ENCODE peak calls at places on chromosome 1, in ten cellular contexts. G, T, O, Y, R, H, S, Q, J and F are unnamed samples.

GRCh38 chr1:212976586-212976985 is 26.2 kb downstream of the VASH2 start:
- DNase-seq in G (no peak), T (no peak), O (no peak), Y (no peak), R (no peak), H (no peak), S (no peak), Q (no peak), J (no peak), F (no peak)

GRCh38 chr1:83929184-83929583 is 69.7 kb downstream of the TTLL7 start:
- DNase-seq in G (no peak), T (no peak), O (no peak), Y (no peak), R (no peak), H (no peak), S (peak; percentile 25), Q (no peak), J (no peak), F (no peak)

GRCh38 chr1:245770191-245770590 is 615.4 kb downstream of the KIF26B start:
- DNase-seq in G (no peak), T (no peak), O (no peak), Y (no peak), R (no peak), H (no peak), S (peak; percentile 78), Q (no peak), J (no peak), F (no peak)

GRCh38 chr1:55476445-55477015 is 261.4 kb upstream of the USP24 start:
- DNase-seq in G (no peak), T (no peak), O (peak; percentile 9), Y (peak; percentile 9), R (no peak), H (no peak), S (no peak), Q (no peak), J (no peak), F (no peak)

GRCh38 chr1:89918127-89918793 is 76.7 kb upstream of the ZNF326 start:
- DNase-seq in G (no peak), T (no peak), O (no peak), Y (no peak), R (no peak), H (no peak), S (peak; percentile 31), Q (no peak), J (no peak), F (no peak)

GRCh38 chr1:36803870-36804560 is 230.3 kb downstream of the GRIK3 start:
- DNase-seq in G (no peak), T (no peak), O (no peak), Y (no peak), R (no peak), H (no peak), S (no peak), Q (no peak), J (no peak), F (no peak)

GRCh38 chr1:62159940-62160348 is 34.7 kb upstream of the L1TD1 start:
- DNase-seq in G (no peak), T (no peak), O (no peak), Y (no peak), R (no peak), H (no peak), S (no peak), Q (no peak), J (no peak), F (no peak)

GRCh38 chr1:27724961-27725373 is 794 bp upstream of the FAM76A start:
- DNase-seq in G (no peak), T (peak; percentile 60), O (peak; percentile 8), Y (peak; percentile 22), R (peak; percentile 55), H (peak; percentile 24), S (peak; percentile 13), Q (no peak), J (peak; percentile 34), F (no peak)

GRCh38 chr1:214476229-214476957 is 75.0 kb downstream of the PTPN14 start:
- DNase-seq in G (no peak), T (no peak), O (no peak), Y (no peak), R (no peak), H (peak; percentile 31), S (peak; percentile 68), Q (no peak), J (no peak), F (no peak)

GRCh38 chr1:214475746-214476145 is 75.7 kb downstream of the PTPN14 start:
- DNase-seq in G (no peak), T (no peak), O (no peak), Y (no peak), R (no peak), H (no peak), S (peak; percentile 49), Q (no peak), J (no peak), F (no peak)

GRCh38 chr1:214474467-214474866 is 76.9 kb downstream of the PTPN14 start:
- DNase-seq in G (no peak), T (no peak), O (no peak), Y (no peak), R (no peak), H (no peak), S (no peak), Q (no peak), J (no peak), F (no peak)

GRCh38 chr1:214475331-214475730 is 76.1 kb downstream of the PTPN14 start:
- DNase-seq in G (no peak), T (no peak), O (no peak), Y (no peak), R (no peak), H (no peak), S (no peak), Q (no peak), J (no peak), F (no peak)

DNA sequence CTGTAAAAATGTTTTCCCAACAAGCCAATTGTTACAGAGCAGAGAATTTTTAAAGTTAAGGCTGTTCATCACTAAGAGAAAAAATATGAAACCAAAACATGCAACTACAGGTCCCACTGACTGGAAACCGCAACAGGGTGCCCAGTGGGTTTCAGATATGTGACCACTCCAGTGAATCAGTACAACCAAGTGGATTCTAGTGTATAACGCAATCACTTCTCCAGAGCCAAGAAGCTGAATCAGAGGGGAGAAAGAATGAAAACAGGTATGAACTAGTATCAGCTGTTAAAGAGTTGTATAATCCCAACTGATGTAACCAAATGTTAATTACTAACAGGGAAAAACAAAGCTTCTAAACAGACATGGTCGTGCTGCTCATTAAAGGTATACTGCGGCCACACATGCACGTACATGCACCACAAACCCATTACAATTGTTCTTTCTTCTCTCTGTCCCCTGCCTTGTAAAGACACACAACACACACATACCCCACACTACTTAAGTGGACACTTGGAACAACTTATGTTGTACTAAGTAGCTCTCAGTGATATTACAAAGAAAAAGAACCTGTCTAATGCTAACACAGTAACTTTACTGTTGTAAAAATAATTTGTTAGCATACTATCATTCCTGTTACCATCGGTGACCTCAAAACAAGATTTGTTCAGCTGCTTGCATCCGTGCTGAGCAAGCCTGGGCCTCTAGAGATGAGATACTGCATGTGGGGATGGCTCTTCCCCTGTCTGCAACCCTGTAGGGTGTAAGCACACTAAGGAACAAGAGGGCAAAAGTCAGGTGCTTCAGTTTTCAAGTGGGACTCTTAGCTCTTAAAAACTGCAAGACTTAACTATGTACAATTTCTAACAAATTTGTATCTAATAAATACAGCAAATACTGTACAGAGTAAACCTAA is 74.2 kb downstream of the PTPN14 start:
- DNase-seq in G (no peak), T (no peak), O (no peak), Y (no peak), R (no peak), H (peak; percentile 51), S (peak; percentile 99), Q (no peak), J (no peak), F (no peak)
- H3K27ac ChIP-seq in G (no peak overlapping the region), T (no peak overlapping the region), O (no peak overlapping the region), Y (no peak overlapping the region), R (peak overlapping the region; percentile 6), H (peak overlapping the region; percentile 46), S (peak overlapping the region; percentile 59), Q (no peak overlapping the region), J (no peak overlapping the region), F (no peak overlapping the region)

DNA sequence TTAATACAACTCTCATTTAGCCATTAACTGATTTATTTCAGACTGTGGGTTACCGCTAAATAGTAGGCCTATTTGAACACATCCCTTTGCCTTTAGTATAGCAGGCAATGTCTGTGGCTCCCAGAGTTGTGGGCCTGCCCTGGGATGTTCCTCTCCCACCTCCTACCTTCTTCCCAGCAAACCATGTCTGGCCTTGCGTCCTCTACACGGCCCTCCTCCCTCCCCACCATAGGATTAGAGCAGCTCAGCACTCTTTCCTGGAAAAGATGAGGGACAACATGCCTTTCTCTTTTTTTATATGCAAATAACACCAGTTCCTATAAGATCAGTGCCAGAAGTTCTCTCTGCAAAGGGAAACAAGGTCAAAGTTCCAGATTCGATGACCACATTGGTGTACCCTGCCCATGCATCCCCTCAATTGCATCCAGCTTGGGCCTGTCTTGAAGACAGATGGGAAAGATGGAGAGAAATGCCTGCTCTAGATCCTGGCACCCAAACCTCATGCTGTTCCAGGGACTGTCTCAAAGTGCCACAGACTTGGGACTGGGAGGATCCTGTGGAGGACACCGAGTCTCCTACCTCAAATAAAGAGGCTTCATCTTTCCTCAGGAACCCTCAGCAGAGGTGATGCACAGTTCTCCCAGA is 57.2 kb downstream of the CD46 start:
- DNase-seq in G (no peak), T (no peak), O (no peak), Y (no peak), R (no peak), H (no peak), S (no peak), Q (no peak), J (no peak), F (no peak)
- H3K27ac ChIP-seq in G (peak overlapping the region; percentile 18), T (peak overlapping the region; percentile 94), O (peak overlapping the region; percentile 25), Y (no peak overlapping the region), R (peak overlapping the region; percentile 95), H (peak overlapping the region; percentile 24), S (no peak overlapping the region), Q (peak overlapping the region; percentile 63), J (peak overlapping the region; percentile 80), F (peak overlapping the region; percentile 71)

DNA sequence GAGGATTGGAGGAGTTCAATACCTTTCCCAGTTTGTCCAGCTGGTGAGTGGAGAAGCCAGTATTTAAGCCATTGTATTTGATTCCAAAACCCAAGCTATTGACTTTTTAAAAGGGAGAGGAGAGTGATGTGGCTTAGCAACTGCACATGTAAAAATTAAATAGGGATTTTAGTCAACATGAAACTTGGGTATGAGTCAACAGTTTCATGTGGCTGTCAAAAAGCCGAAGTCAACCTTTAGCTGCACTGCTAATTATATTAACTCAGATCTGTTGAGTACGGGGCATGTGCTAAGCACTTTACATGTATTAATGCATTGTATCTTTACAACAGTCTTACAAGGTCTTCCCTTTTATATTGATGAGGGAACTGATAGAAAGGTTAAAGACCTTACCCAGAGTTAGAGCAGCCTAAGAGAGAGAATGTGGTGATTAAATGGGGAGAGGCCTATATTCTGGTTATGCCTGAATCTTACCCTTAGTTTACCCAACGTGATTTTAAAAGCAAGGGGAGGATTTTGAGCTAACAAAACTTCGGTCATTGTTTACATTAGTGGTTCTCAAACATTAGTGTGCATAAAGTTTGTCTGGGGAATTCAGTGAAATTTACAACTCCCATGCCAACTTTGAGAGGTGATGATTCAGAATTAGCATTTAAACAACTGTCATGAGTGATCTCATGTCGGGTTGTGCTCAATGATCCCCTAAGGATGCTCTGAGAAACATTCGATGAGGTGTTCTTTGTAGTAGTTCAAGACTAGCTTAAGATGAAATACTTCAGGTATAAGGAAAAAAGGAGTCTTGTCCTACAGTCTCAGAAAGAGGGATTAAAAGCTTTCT is 6.9 kb upstream of the SLC35F3 start:
- DNase-seq in G (no peak), T (no peak), O (no peak), Y (no peak), R (no peak), H (no peak), S (no peak), Q (no peak), J (no peak), F (no peak)
- H3K27ac ChIP-seq in G (no peak overlapping the region), T (no peak overlapping the region), O (no peak overlapping the region), Y (no peak overlapping the region), R (no peak overlapping the region), H (no peak overlapping the region), S (no peak overlapping the region), Q (no peak overlapping the region), J (no peak overlapping the region), F (no peak overlapping the region)

DNA sequence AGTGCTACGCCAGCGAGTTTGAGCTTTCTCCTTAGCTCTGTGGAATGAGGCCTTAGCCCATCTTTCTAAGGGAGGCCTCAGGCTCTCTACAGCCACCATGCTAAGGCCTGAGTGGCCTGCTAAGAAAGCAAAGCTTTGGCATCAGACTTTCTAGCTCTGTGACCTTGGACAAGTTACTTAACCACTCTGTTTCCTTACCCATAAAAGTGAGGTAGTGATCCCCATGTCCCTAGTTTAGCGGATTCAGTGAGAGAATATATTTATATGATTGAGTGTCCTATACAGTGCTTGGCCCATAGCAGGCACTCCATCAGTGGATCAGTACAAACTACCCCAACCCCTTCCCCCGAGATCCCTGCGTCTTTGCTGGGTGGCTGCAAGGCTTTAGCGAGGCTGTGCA is 4.0 kb downstream of the POGK start:
- DNase-seq in G (no peak), T (no peak), O (no peak), Y (no peak), R (no peak), H (no peak), S (no peak), Q (no peak), J (no peak), F (no peak)
- H3K27ac ChIP-seq in G (peak overlapping the region; percentile 79), T (peak overlapping the region; percentile 89), O (peak overlapping the region; percentile 21), Y (peak overlapping the region; percentile 73), R (peak overlapping the region; percentile 82), H (no peak overlapping the region), S (no peak overlapping the region), Q (peak overlapping the region; percentile 86), J (peak overlapping the region; percentile 3), F (peak overlapping the region; percentile 89)